ENCODE peak calls at places on chromosomes 5 and 9, in five cellular contexts. One of them, this sample, is unnamed.

GRCh38 chr9:82513242-82513750 is 524.7 kb downstream of the SPATA31D1 start:
- DNase-seq in CD8-positive, alpha-beta memory T cell: no peak
- DNase-seq in GDM1: no peak
- DNase-seq in cardiac fibroblast: peak
- DNase-seq in GM12891: no peak
- DNase-seq in this sample: no peak

GRCh38 chr9:133146746-133147411 is 16.8 kb downstream of the GBGT1 start:
- DNase-seq in CD8-positive, alpha-beta memory T cell: no peak
- DNase-seq in cardiac fibroblast: no peak
- DNase-seq in GM12891: no peak
- DNase-seq in GDM1: no peak
- DNase-seq in this sample: no peak

GRCh38 chr9:119298076-119298853 is 71.0 kb downstream of the BRINP1 start:
- DNase-seq in CD8-positive, alpha-beta memory T cell: no peak
- DNase-seq in GDM1: no peak
- DNase-seq in cardiac fibroblast: no peak
- DNase-seq in GM12891: no peak
- DNase-seq in this sample: no peak

GRCh38 chr5:79263290-79263689 is 27.4 kb downstream of the JMY start:
- DNase-seq in GM12891: no peak
- DNase-seq in GDM1: no peak
- DNase-seq in CD8-positive, alpha-beta memory T cell: no peak
- DNase-seq in cardiac fibroblast: no peak
- DNase-seq in this sample: no peak

GRCh38 chr5:150672237-150672883 is 11.3 kb downstream of the MYOZ3 start:
- DNase-seq in GDM1: peak
- DNase-seq in cardiac fibroblast: no peak
- DNase-seq in GM12891: no peak
- DNase-seq in CD8-positive, alpha-beta memory T cell: no peak
- DNase-seq in this sample: peak

GRCh38 chr9:132881826-132882225 is 3.1 kb downstream of the SPACA9 start:
- DNase-seq in cardiac fibroblast: no peak
- DNase-seq in GDM1: peak
- DNase-seq in GM12891: no peak
- DNase-seq in CD8-positive, alpha-beta memory T cell: no peak
- DNase-seq in this sample: no peak

GRCh38 chr9:94861589-94862241 is 135.2 kb downstream of the AOPEP start:
- DNase-seq in CD8-positive, alpha-beta memory T cell: no peak
- DNase-seq in GDM1: no peak
- DNase-seq in cardiac fibroblast: peak
- DNase-seq in GM12891: no peak
- DNase-seq in this sample: no peak

GRCh38 chr5:136998864-136999263 is 500.3 kb downstream of the SPOCK1 start:
- DNase-seq in cardiac fibroblast: no peak
- DNase-seq in CD8-positive, alpha-beta memory T cell: no peak
- DNase-seq in GM12891: no peak
- DNase-seq in GDM1: no peak
- DNase-seq in this sample: no peak

GRCh38 chr9:130172161-130172857 is at the start of gene NCS1:
- DNase-seq in GDM1: no peak
- DNase-seq in GM12891: peak
- DNase-seq in CD8-positive, alpha-beta memory T cell: peak
- DNase-seq in cardiac fibroblast: peak
- DNase-seq in this sample: peak

GRCh38 chr9:132509921-132510874 is 72.2 kb upstream of the BARHL1 start:
- DNase-seq in cardiac fibroblast: peak
- DNase-seq in GM12891: no peak
- DNase-seq in GDM1: no peak
- DNase-seq in CD8-positive, alpha-beta memory T cell: no peak
- DNase-seq in this sample: peak

GRCh38 chr9:135524130-135524861 is 3.1 kb downstream of the LCN1 start:
- DNase-seq in GDM1: no peak
- DNase-seq in CD8-positive, alpha-beta memory T cell: no peak
- DNase-seq in cardiac fibroblast: peak
- DNase-seq in GM12891: no peak
- DNase-seq in this sample: peak

GRCh38 chr5:67047180-67047579 is 149.4 kb downstream of the CD180 start:
- DNase-seq in GDM1: no peak
- DNase-seq in cardiac fibroblast: no peak
- DNase-seq in CD8-positive, alpha-beta memory T cell: no peak
- DNase-seq in GM12891: no peak
- DNase-seq in this sample: no peak

GRCh38 chr5:96302174-96302738 is 130.8 kb downstream of the PCSK1 start:
- DNase-seq in CD8-positive, alpha-beta memory T cell: no peak
- DNase-seq in GM12891: no peak
- DNase-seq in cardiac fibroblast: no peak
- DNase-seq in GDM1: no peak
- DNase-seq in this sample: no peak

GRCh38 chr5:16464664-16465543 is 696 bp downstream of the ZNF622 start:
- DNase-seq in CD8-positive, alpha-beta memory T cell: no peak
- DNase-seq in GM12891: no peak
- DNase-seq in GDM1: no peak
- DNase-seq in cardiac fibroblast: no peak
- DNase-seq in this sample: no peak

GRCh38 chr5:124698774-124699173 is 47.7 kb downstream of the ZNF608 start:
- DNase-seq in GM12891: no peak
- DNase-seq in CD8-positive, alpha-beta memory T cell: no peak
- DNase-seq in GDM1: no peak
- DNase-seq in cardiac fibroblast: peak
- DNase-seq in this sample: no peak

GRCh38 chr5:9025942-9026341 is 519.9 kb downstream of the SEMA5A start:
- DNase-seq in GDM1: no peak
- DNase-seq in GM12891: no peak
- DNase-seq in cardiac fibroblast: peak
- DNase-seq in CD8-positive, alpha-beta memory T cell: no peak
- DNase-seq in this sample: no peak

GRCh38 chr5:180136661-180137381 is 65.3 kb upstream of the RNF130 start:
- DNase-seq in cardiac fibroblast: no peak
- DNase-seq in CD8-positive, alpha-beta memory T cell: no peak
- DNase-seq in GDM1: no peak
- DNase-seq in GM12891: no peak
- DNase-seq in this sample: no peak

GRCh38 chr9:37471942-37472679 is 6.9 kb upstream of the ZBTB5 start:
- DNase-seq in CD8-positive, alpha-beta memory T cell: no peak
- DNase-seq in GM12891: no peak
- DNase-seq in GDM1: no peak
- DNase-seq in cardiac fibroblast: peak
- DNase-seq in this sample: no peak

GRCh38 chr9:124215551-124215910 is 42.2 kb upstream of the NEK6 start:
- DNase-seq in cardiac fibroblast: no peak
- DNase-seq in GM12891: no peak
- DNase-seq in GDM1: no peak
- DNase-seq in CD8-positive, alpha-beta memory T cell: no peak
- DNase-seq in this sample: no peak

GRCh38 chr9:91075279-91075678 is 273.7 kb downstream of the SYK start:
- DNase-seq in GM12891: no peak
- DNase-seq in GDM1: no peak
- DNase-seq in cardiac fibroblast: no peak
- DNase-seq in CD8-positive, alpha-beta memory T cell: no peak
- DNase-seq in this sample: no peak

GRCh38 chr5:464843-465590 is 22.0 kb downstream of the EXOC3 start:
- DNase-seq in GM12891: no peak
- DNase-seq in CD8-positive, alpha-beta memory T cell: no peak
- DNase-seq in cardiac fibroblast: no peak
- DNase-seq in GDM1: no peak
- DNase-seq in this sample: no peak

GRCh38 chr9:68721934-68722333 is 16.9 kb downstream of the PIP5K1B start:
- DNase-seq in GDM1: no peak
- DNase-seq in CD8-positive, alpha-beta memory T cell: no peak
- DNase-seq in cardiac fibroblast: no peak
- DNase-seq in GM12891: no peak
- DNase-seq in this sample: no peak

GRCh38 chr9:114271556-114272510 is 51.1 kb upstream of the ORM1 start:
- DNase-seq in GDM1: peak
- DNase-seq in CD8-positive, alpha-beta memory T cell: no peak
- DNase-seq in cardiac fibroblast: peak
- DNase-seq in GM12891: no peak
- DNase-seq in this sample: peak

GRCh38 chr9:79471577-79472543 is 99.9 kb upstream of the TLE4 start:
- DNase-seq in GM12891: no peak
- DNase-seq in cardiac fibroblast: peak
- DNase-seq in GDM1: peak
- DNase-seq in CD8-positive, alpha-beta memory T cell: no peak
- DNase-seq in this sample: no peak

GRCh38 chr5:61055434-61056006 is 106.7 kb downstream of the SMIM15 start:
- DNase-seq in CD8-positive, alpha-beta memory T cell: no peak
- DNase-seq in GM12891: peak
- DNase-seq in cardiac fibroblast: peak
- DNase-seq in GDM1: peak
- DNase-seq in this sample: no peak

GRCh38 chr5:91419571-91420537 is 36.7 kb upstream of the ARRDC3 start:
- DNase-seq in cardiac fibroblast: peak
- DNase-seq in CD8-positive, alpha-beta memory T cell: peak
- DNase-seq in GDM1: peak
- DNase-seq in GM12891: peak
- DNase-seq in this sample: peak

GRCh38 chr9:121633144-121633714 is 18.2 kb upstream of the DAB2IP start:
- DNase-seq in cardiac fibroblast: no peak
- DNase-seq in GDM1: no peak
- DNase-seq in CD8-positive, alpha-beta memory T cell: no peak
- DNase-seq in GM12891: no peak
- DNase-seq in this sample: no peak

GRCh38 chr5:83745821-83746220 is 25.2 kb upstream of the HAPLN1 start:
- DNase-seq in cardiac fibroblast: peak
- DNase-seq in GM12891: no peak
- DNase-seq in CD8-positive, alpha-beta memory T cell: no peak
- DNase-seq in GDM1: no peak
- DNase-seq in this sample: no peak

GRCh38 chr5:151779531-151780125 is 7.9 kb downstream of the G3BP1 start:
- DNase-seq in GDM1: no peak
- DNase-seq in cardiac fibroblast: no peak
- DNase-seq in GM12891: no peak
- DNase-seq in CD8-positive, alpha-beta memory T cell: no peak
- DNase-seq in this sample: no peak

GRCh38 chr9:86731511-86731993 is 215.8 kb downstream of the GAS1 start:
- DNase-seq in CD8-positive, alpha-beta memory T cell: no peak
- DNase-seq in cardiac fibroblast: peak
- DNase-seq in GM12891: no peak
- DNase-seq in GDM1: no peak
- DNase-seq in this sample: no peak

GRCh38 chr9:127796225-127796813 is 6.4 kb upstream of the FPGS start:
- DNase-seq in CD8-positive, alpha-beta memory T cell: no peak
- DNase-seq in cardiac fibroblast: no peak
- DNase-seq in GDM1: no peak
- DNase-seq in GM12891: no peak
- DNase-seq in this sample: no peak

GRCh38 chr9:110638381-110638954 is 30.1 kb upstream of the MUSK start:
- DNase-seq in cardiac fibroblast: peak
- DNase-seq in GM12891: no peak
- DNase-seq in CD8-positive, alpha-beta memory T cell: no peak
- DNase-seq in GDM1: no peak
- DNase-seq in this sample: no peak

This sample was measured in nephron progenitor cell.